ENCODE peak calls at places on chromosomes 12 and 14, in six cellular contexts. J is LHCN-M2, L is endothelial cell, B is nephron progenitor cell, K is dorsolateral prefrontal cortex, R is NCI-H345. V is an unnamed sample.

GRCh38 chr12:47717443-47718193 is 7.7 kb downstream of the ENDOU start:
- DNase-seq in K (peak; percentile 82), B (peak; percentile 78), L (peak; percentile 89), J (peak; percentile 84), R (peak; percentile 49), V (peak; percentile 74)

GRCh38 chr14:90624732-90625444 is 191.3 kb downstream of the TTC7B start:
- DNase-seq in K (no peak), J (no peak), L (no peak), B (peak; percentile 31), R (no peak), V (no peak)

GRCh38 chr12:130249376-130249775 is 87.1 kb downstream of the FZD10 start:
- DNase-seq in R (no peak), B (no peak), J (no peak), L (no peak), K (no peak), V (no peak)

GRCh38 chr12:93966516-93967133 is 181.8 kb upstream of the PLXNC1 start:
- DNase-seq in K (no peak), J (no peak), B (no peak), R (no peak), L (no peak), V (no peak)

GRCh38 chr12:120453977-120454376 is 7.7 kb downstream of the GATC start:
- DNase-seq in L (no peak), K (no peak), R (no peak), J (peak; percentile 36), B (no peak), V (peak; percentile 50)

GRCh38 chr14:30988509-30988908 is 36.9 kb upstream of the AP4S1 start:
- DNase-seq in L (no peak), J (peak; percentile 31), R (no peak), K (no peak), B (no peak), V (no peak)

GRCh38 chr14:101583006-101583708 is 21.9 kb downstream of the DIO3 start:
- DNase-seq in L (no peak), J (no peak), B (no peak), K (no peak), R (no peak), V (no peak)

GRCh38 chr14:69673578-69674305 is 62.3 kb downstream of the SUSD6 start:
- DNase-seq in R (no peak), B (no peak), L (no peak), J (no peak), K (no peak), V (no peak)

GRCh38 chr12:44779766-44780165 is 96.3 kb downstream of the NELL2 start:
- DNase-seq in K (no peak), L (no peak), R (no peak), J (no peak), B (no peak), V (no peak)

GRCh38 chr12:111991946-111992345 is 21.0 kb downstream of the TMEM116 start:
- DNase-seq in L (no peak), J (peak; percentile 28), R (no peak), B (no peak), K (no peak), V (no peak)

GRCh38 chr12:67810166-67810565 is 161.6 kb downstream of the DYRK2 start:
- DNase-seq in R (no peak), B (no peak), K (no peak), J (peak; percentile 84), L (no peak), V (no peak)

GRCh38 chr12:131671871-131672270 is 39.0 kb upstream of the SFSWAP start:
- DNase-seq in J (no peak), L (no peak), B (no peak), R (no peak), K (no peak), V (no peak)

GRCh38 chr12:59980491-59980890 is 384.7 kb downstream of the SLC16A7 start:
- DNase-seq in R (no peak), K (no peak), B (no peak), J (peak; percentile 9), L (no peak), V (no peak)

GRCh38 chr14:73027984-73028383 is 1.1 kb upstream of the ZFYVE1 start:
- DNase-seq in K (no peak), R (no peak), B (no peak), J (no peak), L (no peak), V (no peak)

GRCh38 chr14:68975667-68976066 is 3.4 kb downstream of the ACTN1 start:
- DNase-seq in R (no peak), B (no peak), L (no peak), K (no peak), J (peak; percentile 51), V (no peak)

GRCh38 chr12:50933459-50934124 is 18.8 kb upstream of the HIGD1C start:
- DNase-seq in L (no peak), B (no peak), R (no peak), J (no peak), K (no peak), V (no peak)

GRCh38 chr14:50320279-50320678 is 8.2 kb downstream of the DMAC2L start:
- DNase-seq in L (no peak), B (no peak), K (no peak), J (peak; percentile 64), R (no peak), V (peak; percentile 26)

GRCh38 chr12:132163911-132164288 is 19.6 kb downstream of the NOC4L start:
- DNase-seq in B (no peak), L (no peak), R (no peak), K (peak; percentile 31), J (no peak), V (no peak)

GRCh38 chr12:16220120-16220519 is 57.4 kb downstream of the SLC15A5 start:
- DNase-seq in B (no peak), L (no peak), R (no peak), J (no peak), K (no peak), V (no peak)

GRCh38 chr12:810635-811415 is 58.4 kb downstream of the WNK1 start:
- DNase-seq in L (no peak), J (no peak), B (no peak), R (no peak), K (no peak), V (peak; percentile 53)

GRCh38 chr12:99024191-99024590 is 379.1 kb downstream of the APAF1 start:
- DNase-seq in B (no peak), L (no peak), J (no peak), K (no peak), R (no peak), V (no peak)

GRCh38 chr14:52553002-52553670 is 500 bp downstream of the GPR137C start:
- DNase-seq in R (peak; percentile 46), K (peak; percentile 59), J (no peak), B (peak; percentile 64), L (peak; percentile 49), V (peak; percentile 47)

GRCh38 chr12:42904683-42905418 is 315.3 kb upstream of the PRICKLE1 start:
- DNase-seq in R (no peak), J (no peak), K (peak; percentile 50), B (no peak), L (no peak), V (no peak)

GRCh38 chr14:76968621-76969063 is 59.9 kb downstream of the IRF2BPL start:
- DNase-seq in J (no peak), R (peak; percentile 27), L (no peak), B (no peak), K (no peak), V (no peak)

GRCh38 chr14:35161231-35161630 is 38.9 kb downstream of the PRORP start:
- DNase-seq in L (no peak), K (no peak), B (no peak), J (no peak), R (no peak), V (no peak)

GRCh38 chr12:58529114-58529665 is 391.1 kb downstream of the LRIG3 start:
- DNase-seq in B (no peak), L (no peak), J (peak; percentile 78), K (no peak), R (peak; percentile 10), V (no peak)

GRCh38 chr14:55398679-55399078 is 13.0 kb downstream of the ATG14 start:
- DNase-seq in J (peak; percentile 99), L (no peak), K (no peak), B (no peak), R (no peak), V (no peak)

GRCh38 chr12:132602578-132603239 is 7.7 kb downstream of the LRCOL1 start:
- DNase-seq in K (no peak), R (peak; percentile 28), J (no peak), B (peak; percentile 72), L (no peak), V (no peak)

GRCh38 chr14:94644102-94644535 is 31.9 kb downstream of the SERPINA3 start:
- DNase-seq in L (no peak), R (no peak), K (no peak), J (no peak), B (no peak), V (no peak)

GRCh38 chr12:118103231-118103600 is 595 bp downstream of the VSIG10 start:
- DNase-seq in J (no peak), R (peak; percentile 59), B (peak; percentile 56), L (no peak), K (no peak), V (no peak)

GRCh38 chr14:64945431-64945830 is 2.9 kb upstream of the GPX2 start:
- DNase-seq in K (no peak), R (no peak), J (no peak), B (no peak), L (no peak), V (no peak)

GRCh38 chr14:104228221-104228620 is 89.8 kb downstream of the KIF26A start:
- DNase-seq in K (peak; percentile 21), R (no peak), J (no peak), B (no peak), L (no peak), V (no peak)

GRCh38 chr12:130203151-130203550 is 40.9 kb downstream of the FZD10 start:
- DNase-seq in J (no peak), K (no peak), L (no peak), B (no peak), R (no peak), V (no peak)